ENCODE peak calls at places on chromosomes 4 and X, in ten cellular contexts. R is uterus, U is fibroblast of mammary gland, M is AG04450, Z is ovary, H is upper lobe of left lung, E is AG10803, J is GM12864, K is IMR-90, O is foreskin fibroblast. S is an unnamed sample.

GRCh38 chrX:132068405-132068804 is 45.3 kb downstream of the STK26 start:
- DNase-seq in R (no peak), U (no peak), M (no peak), Z (no peak), H (no peak), E (no peak), J (no peak), K (no peak), O (no peak), S (no peak)

GRCh38 chr4:626201-627091 is 1.1 kb downstream of the PDE6B start:
- DNase-seq in R (no peak), U (no peak), M (no peak), Z (no peak), H (peak), E (no peak), J (no peak), K (no peak), O (no peak), S (no peak)

GRCh38 chrX:143378851-143379250 is 138.4 kb downstream of the SPANXN3 start:
- DNase-seq in R (no peak), U (no peak), M (no peak), Z (no peak), H (no peak), E (no peak), J (no peak), K (no peak), O (no peak), S (no peak)

GRCh38 chr4:154164931-154165839 is 326.4 kb downstream of the DCHS2 start:
- DNase-seq in R (peak), U (peak), M (peak), Z (no peak), H (peak), E (peak), J (peak), K (peak), O (peak), S (peak)

GRCh38 chrX:28189011-28189410 is 207.8 kb upstream of the DCAF8L1 start:
- DNase-seq in R (no peak), U (peak), M (peak), Z (no peak), H (no peak), E (no peak), J (no peak), K (peak), O (peak), S (peak)

GRCh38 chr4:48877827-48878535 is 28.6 kb downstream of the OCIAD2 start:
- DNase-seq in R (no peak), U (no peak), M (no peak), Z (no peak), H (no peak), E (no peak), J (no peak), K (no peak), O (no peak), S (no peak)

GRCh38 chrX:23554304-23554703 is 113.0 kb upstream of the PRDX4 start:
- DNase-seq in R (no peak), U (peak), M (peak), Z (no peak), H (no peak), E (peak), J (no peak), K (peak), O (peak), S (peak)

GRCh38 chrX:10397349-10397748 is 223.0 kb downstream of the MID1 start:
- DNase-seq in R (no peak), U (no peak), M (no peak), Z (no peak), H (no peak), E (no peak), J (no peak), K (no peak), O (no peak), S (no peak)

GRCh38 chr4:5712931-5713330 is 1.9 kb downstream of the EVC start:
- DNase-seq in R (no peak), U (no peak), M (no peak), Z (no peak), H (no peak), E (no peak), J (no peak), K (no peak), O (no peak), S (no peak)

GRCh38 chrX:15468036-15468435 is 25.1 kb downstream of the PIR start:
- DNase-seq in R (no peak), U (peak), M (peak), Z (peak), H (peak), E (peak), J (no peak), K (peak), O (peak), S (peak)

GRCh38 chr4:39237179-39237578 is 54.9 kb downstream of the WDR19 start:
- DNase-seq in R (no peak), U (no peak), M (no peak), Z (no peak), H (no peak), E (no peak), J (no peak), K (no peak), O (no peak), S (no peak)

GRCh38 chr4:54224960-54225670 is 4.0 kb upstream of the PDGFRA start:
- DNase-seq in R (peak), U (no peak), M (no peak), Z (peak), H (no peak), E (no peak), J (no peak), K (no peak), O (peak), S (no peak)

GRCh38 chrX:19857131-19857530 is 30.3 kb downstream of the SH3KBP1 start:
- DNase-seq in R (no peak), U (no peak), M (no peak), Z (no peak), H (no peak), E (no peak), J (no peak), K (no peak), O (no peak), S (no peak)

GRCh38 chr4:24488399-24489164 is 95.8 kb downstream of the DHX15 start:
- DNase-seq in R (peak), U (peak), M (no peak), Z (peak), H (peak), E (peak), J (no peak), K (peak), O (peak), S (no peak)

GRCh38 chr4:183758735-183759447 is 99.8 kb downstream of the TRAPPC11 start:
- DNase-seq in R (no peak), U (no peak), M (no peak), Z (no peak), H (no peak), E (no peak), J (no peak), K (no peak), O (no peak), S (no peak)

GRCh38 chrX:17644001-17644400 is 93.3 kb upstream of the SCML1 start:
- DNase-seq in R (no peak), U (no peak), M (no peak), Z (no peak), H (no peak), E (no peak), J (no peak), K (no peak), O (no peak), S (no peak)

GRCh38 chr4:150217192-150217591 is 138.9 kb downstream of the DCLK2 start:
- DNase-seq in R (no peak), U (peak), M (no peak), Z (no peak), H (no peak), E (peak), J (no peak), K (peak), O (peak), S (peak)

GRCh38 chrX:135688137-135688536 is 25.3 kb upstream of the CT45A1 start:
- DNase-seq in R (no peak), U (no peak), M (no peak), Z (no peak), H (no peak), E (no peak), J (no peak), K (no peak), O (no peak), S (no peak)

GRCh38 chr4:84579410-84579791 is 3.5 kb upstream of the CDS1 start:
- DNase-seq in R (no peak), U (no peak), M (no peak), Z (no peak), H (no peak), E (no peak), J (no peak), K (no peak), O (no peak), S (no peak)

GRCh38 chr4:56307423-56307822 is 79.9 kb downstream of the AASDH start:
- DNase-seq in R (no peak), U (peak), M (no peak), Z (no peak), H (no peak), E (no peak), J (no peak), K (peak), O (peak), S (no peak)

GRCh38 chr4:89257376-89257775 is 50.2 kb downstream of the GPRIN3 start:
- DNase-seq in R (no peak), U (no peak), M (no peak), Z (no peak), H (no peak), E (no peak), J (no peak), K (no peak), O (no peak), S (no peak)

GRCh38 chr4:176443117-176443516 is 123.4 kb downstream of the SPCS3 start:
- DNase-seq in R (no peak), U (peak), M (peak), Z (no peak), H (no peak), E (peak), J (no peak), K (peak), O (peak), S (peak)

GRCh38 chr4:133147922-133148689 is 988 bp upstream of the PCDH10 start:
- DNase-seq in R (peak), U (peak), M (no peak), Z (no peak), H (no peak), E (peak), J (no peak), K (peak), O (peak), S (no peak)

GRCh38 chr4:3079694-3080123 is 5.2 kb downstream of the HTT start:
- DNase-seq in R (no peak), U (no peak), M (no peak), Z (no peak), H (no peak), E (no peak), J (peak), K (no peak), O (no peak), S (no peak)

GRCh38 chr4:13876940-13877339 is 249.4 kb upstream of the BOD1L1 start:
- DNase-seq in R (no peak), U (no peak), M (no peak), Z (no peak), H (no peak), E (no peak), J (no peak), K (no peak), O (peak), S (no peak)

GRCh38 chr4:13876151-13876550 is 248.6 kb upstream of the BOD1L1 start:
- DNase-seq in R (no peak), U (no peak), M (no peak), Z (no peak), H (no peak), E (no peak), J (no peak), K (no peak), O (no peak), S (no peak)

GRCh38 chr4:13887010-13887409 is 259.5 kb upstream of the BOD1L1 start:
- DNase-seq in R (no peak), U (no peak), M (no peak), Z (no peak), H (no peak), E (no peak), J (no peak), K (no peak), O (no peak), S (no peak)

GRCh38 chr4:13881880-13882279 is 254.4 kb upstream of the BOD1L1 start:
- DNase-seq in R (no peak), U (no peak), M (no peak), Z (no peak), H (no peak), E (no peak), J (no peak), K (no peak), O (peak), S (no peak)
- TF ChIP-seq CTCF in R (no peak), U (peak), M (no peak), Z (no peak), H (no peak), E (peak), J (no peak), K (peak), O (peak), S (no peak)

DNA sequence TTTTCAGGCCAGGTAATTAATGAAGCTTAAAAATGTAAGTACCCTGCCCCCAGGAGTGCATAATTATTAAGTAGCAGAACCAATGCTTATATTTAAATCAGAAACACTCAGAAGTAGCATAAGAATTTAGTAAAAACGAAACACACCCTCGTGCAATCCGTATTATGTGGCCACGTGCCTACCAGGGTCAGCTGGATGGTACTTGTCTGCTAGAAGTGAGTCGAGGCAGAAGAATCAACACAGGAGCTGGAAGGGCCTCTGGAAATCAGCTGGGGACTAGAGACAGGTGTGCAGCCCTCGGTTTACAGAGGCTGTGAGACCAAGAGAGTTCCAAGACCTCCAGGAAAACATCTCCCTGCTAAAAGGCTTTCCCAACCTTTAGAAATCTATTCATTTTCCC is 559 bp upstream of the FAM47E start:
- DNase-seq in R (no peak), U (no peak), M (no peak), Z (no peak), H (peak), E (no peak), J (no peak), K (no peak), O (no peak), S (no peak)
- H3K4me3 ChIP-seq in R (peak), U (no peak), M (peak), Z (peak), H (peak), E (peak), J (no peak), K (no peak), O (peak), S (peak)

DNA sequence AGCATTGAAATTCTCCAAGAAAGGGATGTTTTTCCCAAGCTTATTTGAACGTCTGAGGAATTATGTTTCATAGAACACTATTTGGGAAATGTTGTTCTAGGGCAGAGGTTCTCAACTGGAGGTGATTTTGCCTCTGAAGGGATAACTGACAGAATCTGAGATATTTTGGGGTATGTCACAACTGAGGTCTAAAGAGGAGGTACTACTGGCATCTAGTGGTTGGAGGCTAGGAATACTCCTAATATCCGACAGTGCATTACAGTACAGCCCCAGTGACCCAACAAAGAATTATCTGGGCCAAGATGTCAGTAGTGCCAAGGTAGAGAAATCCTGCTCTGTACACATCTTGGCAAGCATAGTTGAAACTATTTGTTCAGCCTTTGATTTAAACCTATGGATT is 6.4 kb downstream of the HSPA4L start:
- DNase-seq in R (no peak), U (peak), M (no peak), Z (no peak), H (no peak), E (no peak), J (no peak), K (no peak), O (no peak), S (no peak)
- TF ChIP-seq CTCF in R (no peak), U (peak), M (peak), Z (no peak), H (no peak), E (peak), J (peak), K (peak), O (no peak), S (peak)

GRCh38 chr4:41437264-41437566 is 100.7 kb upstream of the LIMCH1 start:
- DNase-seq in R (no peak), U (no peak), M (no peak), Z (no peak), H (no peak), E (no peak), J (no peak), K (no peak), O (no peak), S (no peak)

GRCh38 chr4:41438564-41438963 is 99.4 kb upstream of the LIMCH1 start:
- DNase-seq in R (no peak), U (no peak), M (no peak), Z (no peak), H (no peak), E (peak), J (no peak), K (no peak), O (peak), S (no peak)

GRCh38 chr4:41433361-41433760 is 104.6 kb upstream of the LIMCH1 start:
- DNase-seq in R (no peak), U (no peak), M (no peak), Z (no peak), H (no peak), E (no peak), J (no peak), K (no peak), O (no peak), S (no peak)

GRCh38 chr4:41435509-41435908 is 102.4 kb upstream of the LIMCH1 start:
- DNase-seq in R (no peak), U (no peak), M (no peak), Z (no peak), H (no peak), E (no peak), J (no peak), K (no peak), O (no peak), S (no peak)

GRCh38 chr4:41436365-41437263 is 101.3 kb upstream of the LIMCH1 start:
- DNase-seq in R (no peak), U (no peak), M (no peak), Z (no peak), H (no peak), E (no peak), J (no peak), K (no peak), O (no peak), S (no peak)
- H3K4me3 ChIP-seq in R (no peak), U (no peak), M (no peak), Z (no peak), H (no peak), E (no peak), J (no peak), K (no peak), O (no peak), S (no peak)

GRCh38 chr4:135598151-135598550 is 1396.6 kb upstream of the PABPC4L start:
- DNase-seq in R (no peak), U (no peak), M (no peak), Z (no peak), H (no peak), E (no peak), J (no peak), K (no peak), O (no peak), S (peak)
- TF ChIP-seq CTCF in R (no peak), U (no peak), M (no peak), Z (no peak), H (no peak), E (no peak), J (no peak), K (no peak), O (no peak), S (no peak)

DNA sequence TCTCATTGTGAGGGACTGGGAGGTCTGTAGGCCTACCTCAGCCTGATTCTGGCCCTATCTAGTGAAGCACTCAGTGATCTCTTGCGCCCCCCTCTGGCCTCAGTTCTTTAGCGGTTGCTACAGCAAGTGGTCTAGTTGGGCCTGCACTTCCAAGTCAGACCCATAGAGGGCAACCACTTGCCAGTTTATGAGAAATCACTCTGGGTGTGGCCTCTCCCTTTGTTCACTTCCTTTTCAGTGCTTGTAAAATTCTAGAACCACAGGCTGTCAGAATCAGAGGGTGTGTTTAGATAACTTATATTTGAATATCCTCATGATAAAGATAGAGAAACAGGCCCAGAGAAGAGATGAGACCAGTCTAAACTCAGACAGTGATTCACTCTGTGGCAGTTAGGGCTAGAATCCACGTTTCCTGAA is 60.9 kb upstream of the LAS1L start:
- DNase-seq in R (peak), U (peak), M (peak), Z (peak), H (peak), E (peak), J (peak), K (peak), O (peak), S (peak)
- H3K4me3 ChIP-seq in R (no peak), U (no peak), M (no peak), Z (no peak), H (no peak), E (no peak), J (no peak), K (no peak), O (no peak), S (no peak)

DNA sequence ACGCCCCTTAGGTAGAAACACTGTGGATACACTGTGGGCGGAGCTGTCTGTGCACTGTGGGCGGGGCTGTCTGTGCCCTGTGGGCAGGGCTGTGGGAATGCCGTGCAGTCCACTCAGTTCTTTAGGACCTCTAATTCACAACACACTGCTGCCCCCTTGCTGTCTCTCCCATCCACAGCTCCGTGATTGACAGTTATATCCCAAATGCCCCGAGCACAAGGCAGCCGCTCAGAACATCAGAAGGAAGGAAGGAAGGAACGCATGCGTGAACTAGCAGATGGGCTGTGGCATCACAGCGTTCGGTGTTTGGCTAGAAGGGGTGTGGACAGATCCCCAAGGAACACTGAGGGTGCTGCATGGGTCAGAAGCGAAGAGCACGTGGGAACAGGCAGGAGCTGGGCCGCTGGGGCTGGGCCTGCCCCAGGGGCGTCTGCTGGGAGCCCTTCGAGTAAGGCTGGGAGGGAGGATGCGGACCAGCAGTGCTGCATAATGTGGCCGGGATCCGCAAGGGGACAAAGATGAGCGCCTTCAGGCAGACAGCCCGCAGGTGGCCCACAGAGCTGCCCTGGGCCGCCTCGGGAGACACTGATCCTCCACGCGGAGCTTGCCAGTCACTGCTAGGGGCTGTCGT is 29.8 kb downstream of the ACOX3 start:
- DNase-seq in R (peak), U (peak), M (no peak), Z (peak), H (peak), E (peak), J (no peak), K (peak), O (peak), S (no peak)
- TF ChIP-seq CTCF in R (peak), U (peak), M (peak), Z (peak), H (no peak), E (peak), J (no peak), K (peak), O (peak), S (peak)